ENCODE peak calls at places on chromosomes 12 and 14, in five cellular contexts. T is testis, K is stomach, M is HCT116, I is A549. H is an unnamed sample.

GRCh38 chr14:86852530-86852929 is 1140.5 kb downstream of the GALC start:
- DNase-seq in T (no peak), K (no peak), M (no peak), I (no peak), H (no peak)

GRCh38 chr12:132282950-132283771 is 46.2 kb downstream of the GALNT9 start:
- DNase-seq in T (no peak), K (no peak), M (no peak), I (no peak), H (no peak)

GRCh38 chr14:75647650-75648049 is 13.0 kb downstream of the ERG28 start:
- DNase-seq in T (no peak), K (no peak), M (no peak), I (no peak), H (peak; percentile 64)

GRCh38 chr14:48384786-48385185 is 709.4 kb upstream of the MDGA2 start:
- DNase-seq in T (no peak), K (no peak), M (no peak), I (no peak), H (no peak)

GRCh38 chr14:55889124-55889523 is 229.1 kb upstream of the PELI2 start:
- DNase-seq in T (no peak), K (peak; percentile 69), M (no peak), I (peak; percentile 72), H (no peak)

GRCh38 chr14:75280831-75281690 is 2.4 kb downstream of the FOS start:
- DNase-seq in T (no peak), K (no peak), M (no peak), I (peak; percentile 56), H (no peak)

GRCh38 chr12:85575115-85576096 is 260.8 kb downstream of the RASSF9 start:
- DNase-seq in T (peak; percentile 72), K (peak; percentile 53), M (peak; percentile 54), I (peak; percentile 75), H (peak; percentile 53)

GRCh38 chr12:49824416-49824815 is 3.8 kb downstream of the NCKAP5L start:
- DNase-seq in T (no peak), K (no peak), M (no peak), I (no peak), H (no peak)

GRCh38 chr14:33569844-33570716 is 380.8 kb downstream of the EGLN3 start:
- DNase-seq in T (no peak), K (no peak), M (no peak), I (no peak), H (peak; percentile 13)

GRCh38 chr14:24806061-24806678 is 172.2 kb upstream of the GZMB start:
- DNase-seq in T (peak; percentile 80), K (peak; percentile 85), M (no peak), I (peak; percentile 68), H (peak; percentile 86)

GRCh38 chr12:127548123-127548553 is 718.8 kb upstream of the TMEM132C start:
- DNase-seq in T (no peak), K (no peak), M (no peak), I (no peak), H (no peak)

GRCh38 chr14:91418387-91419043 is 895 bp upstream of the CCDC88C start:
- DNase-seq in T (peak; percentile 83), K (peak; percentile 79), M (peak; percentile 42), I (peak; percentile 68), H (peak; percentile 41)

GRCh38 chr12:12716845-12717585 is at the start of gene CDKN1B:
- DNase-seq in T (peak; percentile 94), K (peak; percentile 95), M (peak; percentile 65), I (peak; percentile 92), H (peak; percentile 93)

GRCh38 chr12:9910716-9911421 is 21.3 kb downstream of the CLEC2A start:
- DNase-seq in T (no peak), K (no peak), M (no peak), I (peak; percentile 12), H (no peak)

GRCh38 chr12:67910360-67911292 is 78.6 kb upstream of the IFNG-AS1 start:
- DNase-seq in T (no peak), K (no peak), M (no peak), I (peak; percentile 48), H (no peak)

GRCh38 chr14:61616524-61617185 is 78.7 kb upstream of the HIF1A start:
- DNase-seq in T (no peak), K (no peak), M (no peak), I (no peak), H (no peak)

GRCh38 chr12:95218164-95218851 is 701 bp downstream of the VEZT start:
- DNase-seq in T (peak; percentile 84), K (no peak), M (no peak), I (no peak), H (peak; percentile 89)

GRCh38 chr12:111768159-111768895 is 1.6 kb downstream of the ALDH2 start:
- DNase-seq in T (no peak), K (no peak), M (no peak), I (no peak), H (no peak)

GRCh38 chr12:11823043-11823442 is 173.6 kb downstream of the ETV6 start:
- DNase-seq in T (no peak), K (no peak), M (no peak), I (no peak), H (no peak)

GRCh38 chr12:115201928-115202327 is 518.0 kb upstream of the TBX3 start:
- DNase-seq in T (no peak), K (no peak), M (no peak), I (peak; percentile 27), H (no peak)

GRCh38 chr12:130706311-130706710 is 9.8 kb downstream of the RIMBP2 start:
- DNase-seq in T (peak; percentile 6), K (peak; percentile 10), M (no peak), I (no peak), H (no peak)

GRCh38 chr14:65849558-65849957 is 437.0 kb downstream of the FUT8 start:
- DNase-seq in T (no peak), K (no peak), M (no peak), I (no peak), H (no peak)

GRCh38 chr14:65849096-65849495 is 436.6 kb downstream of the FUT8 start:
- DNase-seq in T (no peak), K (no peak), M (no peak), I (no peak), H (no peak)

GRCh38 chr14:65850429-65851145 is 438.1 kb downstream of the FUT8 start:
- DNase-seq in T (no peak), K (no peak), M (no peak), I (no peak), H (no peak)

GRCh38 chr14:65847065-65847847 is 434.7 kb downstream of the FUT8 start:
- DNase-seq in T (no peak), K (no peak), M (no peak), I (no peak), H (no peak)

GRCh38 chr14:65846469-65846868 is 433.9 kb downstream of the FUT8 start:
- DNase-seq in T (no peak), K (no peak), M (no peak), I (no peak), H (no peak)
- H3K9me3 ChIP-seq in T (no peaks in the 10 kb centered on the region), K (no peaks in the 10 kb centered on the region), M (no peaks in the 10 kb centered on the region), I (no peaks in the 10 kb centered on the region), H (no peaks in the 10 kb centered on the region)

DNA sequence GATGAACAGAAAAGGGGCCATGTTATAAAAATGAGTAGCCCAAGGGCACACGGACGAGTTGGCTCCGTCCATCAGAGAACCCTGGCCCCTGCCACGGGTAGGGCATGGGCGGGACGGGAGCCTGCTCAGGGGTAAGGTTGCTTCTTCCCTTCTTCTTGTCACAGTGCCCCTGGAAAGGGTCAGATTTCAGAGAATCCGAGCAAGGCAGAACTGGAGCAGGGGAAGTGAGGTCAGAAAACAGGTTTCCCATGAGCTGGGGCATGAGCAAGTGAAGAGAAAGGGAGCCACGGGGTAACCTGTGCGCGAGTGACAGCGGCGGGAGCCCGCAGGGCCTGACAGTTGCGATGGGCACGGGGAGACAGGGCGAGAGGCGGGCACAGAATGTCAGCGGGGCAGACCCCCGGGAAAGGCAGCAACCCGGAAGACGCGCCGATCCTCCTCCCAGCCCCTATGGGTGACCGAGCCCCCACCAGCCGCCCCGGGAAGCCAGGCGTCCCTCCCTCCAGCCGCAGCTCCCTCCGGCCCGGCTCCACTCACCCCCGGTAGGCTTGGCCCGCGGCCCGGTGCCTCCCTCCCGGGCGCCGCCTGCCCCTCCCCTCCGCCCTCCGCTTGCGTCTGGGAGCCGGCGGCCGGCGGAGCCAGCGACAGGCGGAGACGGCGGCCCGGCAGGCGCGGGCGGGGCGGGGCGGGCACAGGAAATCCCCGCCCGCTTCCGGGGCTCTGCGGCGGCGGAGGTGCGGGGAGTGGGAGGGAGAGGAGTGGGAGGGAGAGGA is at the start of gene ZNF641:
- DNase-seq in T (peak; percentile 82), K (peak; percentile 88), M (no peak), I (peak; percentile 77), H (peak; percentile 86)
- TF ChIP-seq POLR2A in T (no peak), K (no peak), M (peak; percentile 49), I (peak; percentile 54), H (peak; percentile 68)

DNA sequence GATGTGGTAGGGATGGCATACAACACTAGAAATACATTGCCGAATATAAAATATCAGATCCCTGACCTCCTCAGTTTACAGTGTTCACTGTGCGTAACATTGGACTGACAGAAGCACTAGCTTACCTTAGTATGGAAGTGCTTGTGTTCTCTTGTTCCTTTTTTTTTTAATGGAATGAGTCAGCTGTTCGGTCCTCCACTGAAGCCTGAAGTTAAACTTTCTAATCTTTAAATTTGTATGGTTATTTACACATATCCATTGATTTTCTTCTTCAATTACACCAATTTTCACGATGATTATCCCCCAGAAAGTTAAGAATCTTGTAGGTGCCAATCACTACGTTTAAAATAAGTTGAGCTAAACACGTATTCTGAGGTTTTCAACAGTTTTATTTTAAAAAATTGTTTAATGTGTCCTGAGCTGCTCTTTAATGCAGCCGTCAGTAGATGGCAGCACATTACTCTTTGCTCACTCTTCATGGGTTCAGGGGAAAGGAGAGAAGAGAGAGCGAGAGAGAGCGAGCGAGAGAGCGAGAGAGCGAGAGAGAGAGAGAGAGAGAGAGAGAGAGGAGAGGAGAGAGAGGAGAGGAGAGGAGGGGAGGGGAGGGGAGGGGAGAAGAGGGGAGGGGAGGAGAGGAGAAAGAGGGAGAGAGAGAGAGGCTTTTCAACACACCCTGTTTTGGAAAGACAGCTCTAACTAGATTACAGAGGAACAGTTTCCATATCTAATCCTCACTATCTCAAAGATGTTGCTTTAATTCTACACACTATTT is 134.7 kb upstream of the SCAF11 start:
- DNase-seq in T (peak; percentile 69), K (peak; percentile 41), M (peak; percentile 80), I (peak; percentile 87), H (peak; percentile 65)
- H3K27ac ChIP-seq in T (no peak overlapping the region), K (no peak overlapping the region), M (no peak overlapping the region), I (peak overlapping the region; percentile 17), H (no peak overlapping the region)

GRCh38 chr12:100504820-100505219 is 31.2 kb downstream of the NR1H4 start:
- DNase-seq in T (no peak), K (peak; percentile 50), M (no peak), I (peak; percentile 18), H (no peak)
- H3K9me3 ChIP-seq in T (no peaks in the 10 kb centered on the region), K (no peaks in the 10 kb centered on the region), M (no peaks in the 10 kb centered on the region), I (no peaks in the 10 kb centered on the region), H (no peaks in the 10 kb centered on the region)

GRCh38 chr12:56256326-56256960 is 1.7 kb downstream of the ANKRD52 start:
- DNase-seq in T (no peak), K (no peak), M (no peak), I (no peak), H (no peak)

GRCh38 chr12:56257491-56258067 is 605 bp downstream of the ANKRD52 start:
- DNase-seq in T (peak; percentile 37), K (no peak), M (no peak), I (peak; percentile 44), H (peak; percentile 17)

GRCh38 chr12:56258820-56259183 is 618 bp upstream of the ANKRD52 start:
- DNase-seq in T (no peak), K (no peak), M (no peak), I (no peak), H (no peak)

GRCh38 chr12:56257071-56257470 is 1.1 kb downstream of the ANKRD52 start:
- DNase-seq in T (no peak), K (no peak), M (no peak), I (no peak), H (no peak)

GRCh38 chr12:56258068-56258819 is at the start of gene ANKRD52:
- DNase-seq in T (peak; percentile 78), K (peak; percentile 78), M (no peak), I (peak; percentile 80), H (peak; percentile 75)
- TF ChIP-seq POLR2A in T (no peak), K (no peak), M (no peak), I (peak; percentile 65), H (peak; percentile 65)